ENCODE peak calls at places on chromosomes 12 and 14, in nine cellular contexts. B is EH; M is KG1; Z is NK-92 treated with Interleukin-12 subunit alpha and Interleukin-12 subunit beta, amount 100 ng/mL, for 24 hours; Q is transverse colon; J is GM04503; O is ecto neural progenitor cell; F is HuH-7.5; V is GM23248. I is an unnamed sample.

GRCh38 chr14:102370305-102370809 is 7.6 kb downstream of the TECPR2 start:
- DNase-seq in M (no peak), B (no peak), J (no peak), Z (no peak), F (no peak), Q (no peak), V (no peak), O (no peak), I (peak)

GRCh38 chr14:53927171-53927570 is 29.5 kb downstream of the BMP4 start:
- DNase-seq in O (no peak), V (no peak), J (peak), F (no peak), Z (no peak), M (no peak), Q (no peak), B (peak), I (no peak)

GRCh38 chr12:13008741-13009380 is 8.8 kb upstream of the HEBP1 start:
- DNase-seq in B (peak), J (no peak), V (peak), F (no peak), M (no peak), Z (no peak), O (no peak), Q (no peak), I (no peak)

GRCh38 chr12:63150255-63151060 is 543 bp downstream of the AVPR1A start:
- DNase-seq in F (peak), Z (no peak), V (peak), B (no peak), Q (no peak), J (no peak), M (no peak), O (peak), I (peak)

GRCh38 chr12:52010152-52010622 is 3.4 kb downstream of the TAMALIN start:
- DNase-seq in M (no peak), F (no peak), Z (no peak), O (peak), Q (peak), B (peak), V (peak), J (no peak), I (no peak)

GRCh38 chr14:50545618-50546017 is 13.2 kb upstream of the MAP4K5 start:
- DNase-seq in M (no peak), J (no peak), Q (no peak), V (no peak), F (no peak), Z (no peak), B (no peak), O (no peak), I (no peak)

GRCh38 chr12:124441443-124442190 is 125.8 kb downstream of the NCOR2 start:
- DNase-seq in F (no peak), V (peak), O (no peak), Z (no peak), B (peak), M (no peak), J (peak), Q (no peak), I (no peak)

GRCh38 chr14:104393898-104394605 is 185.5 kb upstream of the C14orf180 start:
- DNase-seq in Q (peak), Z (no peak), J (no peak), B (no peak), O (peak), F (no peak), V (no peak), M (peak), I (peak)

GRCh38 chr12:71135812-71136176 is 22.0 kb downstream of the TSPAN8 start:
- DNase-seq in J (no peak), Q (no peak), F (no peak), V (no peak), B (no peak), M (no peak), Z (no peak), O (no peak), I (no peak)

GRCh38 chr12:63090716-63091115 is 60.3 kb downstream of the AVPR1A start:
- DNase-seq in V (no peak), Z (no peak), J (no peak), M (no peak), F (no peak), Q (no peak), O (no peak), B (no peak), I (no peak)

GRCh38 chr12:91191516-91192111 is 9.0 kb upstream of the DCN start:
- DNase-seq in J (no peak), O (no peak), V (no peak), Z (no peak), Q (no peak), M (no peak), F (no peak), B (no peak), I (no peak)

GRCh38 chr12:4664111-4664510 is 15.2 kb downstream of the NDUFA9 start:
- DNase-seq in Q (no peak), V (peak), B (peak), M (no peak), Z (no peak), F (no peak), J (peak), O (no peak), I (no peak)